ENCODE peak calls at places on chromosome 17, in six cellular contexts. I is activated T-helper 2 cell treated with anti-CD3 and anti-CD28 coated beads, Interferon-gamma antibody, Interleukin-2, Interleukin-4, amounts not matched to agents 10 μg/mL and 5 μg/mL and 100 μg/mL, durations not matched to agents 14 hours and 24 hours and 36 hours; D is naive thymus-derived CD8-positive, alpha-beta T cell; M is AG09319; X is NCI-H2171; Q is BJ. S is an unnamed sample.

GRCh38 chr17:73214008-73214407 is 21.2 kb downstream of the COG1 start:
- DNase-seq in I (no peak), D (no peak), M (no peak), X (no peak), Q (no peak), S (no peak)

GRCh38 chr17:83113792-83114191 is 34.4 kb downstream of the METRNL start:
- DNase-seq in I (no peak), D (no peak), M (no peak), X (no peak), Q (no peak), S (no peak)

GRCh38 chr17:70345061-70345460 is 175.7 kb downstream of the KCNJ2 start:
- DNase-seq in I (no peak), D (no peak), M (no peak), X (no peak), Q (no peak), S (no peak)

GRCh38 chr17:10631048-10631700 is 25.9 kb downstream of the MYH3 start:
- DNase-seq in I (no peak), D (no peak), M (no peak), X (no peak), Q (no peak), S (no peak)

GRCh38 chr17:57666946-57667345 is 78.2 kb downstream of the CCDC182 start:
- DNase-seq in I (no peak), D (no peak), M (no peak), X (no peak), Q (no peak), S (no peak)

GRCh38 chr17:46053911-46054534 is 55.0 kb downstream of the STH start:
- DNase-seq in I (no peak), D (no peak), M (no peak), X (no peak), Q (no peak), S (no peak)

GRCh38 chr17:5770556-5771270 is 186.4 kb upstream of the NLRP1 start:
- DNase-seq in I (no peak), D (no peak), M (no peak), X (no peak), Q (no peak), S (no peak)

GRCh38 chr17:47864791-47865216 is 13.8 kb upstream of the SP6 start:
- DNase-seq in I (no peak), D (no peak), M (no peak), X (no peak), Q (no peak), S (no peak)

GRCh38 chr17:17890773-17891759 is 54.3 kb upstream of the SREBF1 start:
- DNase-seq in I (peak; percentile 26), D (peak; percentile 34), M (no peak), X (no peak), Q (no peak), S (peak; percentile 29)

GRCh38 chr17:71098071-71098470 is 928.7 kb downstream of the KCNJ2 start:
- DNase-seq in I (no peak), D (no peak), M (no peak), X (no peak), Q (no peak), S (no peak)

GRCh38 chr17:51056813-51057510 is 63.7 kb downstream of the SPAG9 start:
- DNase-seq in I (no peak), D (no peak), M (peak; percentile 52), X (peak; percentile 7), Q (peak; percentile 87), S (peak; percentile 46)

GRCh38 chr17:27946521-27946920 is 53.4 kb upstream of the LYRM9 start:
- DNase-seq in I (no peak), D (no peak), M (no peak), X (no peak), Q (no peak), S (no peak)

GRCh38 chr17:69042308-69042707 is 18.4 kb downstream of the ABCA9 start:
- DNase-seq in I (no peak), D (no peak), M (no peak), X (no peak), Q (no peak), S (no peak)

GRCh38 chr17:65522751-65523404 is 38.6 kb downstream of the AXIN2 start:
- DNase-seq in I (no peak), D (no peak), M (no peak), X (no peak), Q (no peak), S (no peak)

GRCh38 chr17:43599835-43600234 is 53.7 kb upstream of the ETV4 start:
- DNase-seq in I (no peak), D (no peak), M (peak; percentile 44), X (no peak), Q (no peak), S (no peak)

GRCh38 chr17:45225964-45226530 is 4.4 kb downstream of the FMNL1 start:
- DNase-seq in I (peak; percentile 92), D (peak; percentile 79), M (no peak), X (no peak), Q (no peak), S (no peak)

GRCh38 chr17:68446626-68447041 is 10.7 kb downstream of the WIPI1 start:
- DNase-seq in I (no peak), D (no peak), M (no peak), X (peak; percentile 95), Q (no peak), S (no peak)